ENCODE peak calls at places on chromosome 2, in ten cellular contexts. D is NCI-H345; Z is non-pigmented ciliary epithelial cell; R is tibial nerve; H is NCI-H226; X is NCI-H460; Q is mesothelial cell of epicardium; N is CD8-positive, alpha-beta T cell; V is H7; L is activated CD4-positive, alpha-beta T cell treated with anti-CD3 and anti-CD28 coated beads for 48 hours. E is an unnamed sample.

GRCh38 chr2:128774320-128775063 is 455.8 kb upstream of the HS6ST1 start:
- DNase-seq in D (no peak), Z (no peak), R (no peak), H (no peak), X (no peak), Q (no peak), N (no peak), V (no peak), L (no peak), E (no peak)

GRCh38 chr2:105403785-105404698 is 5.2 kb upstream of the FHL2 start:
- DNase-seq in D (no peak), Z (peak), R (no peak), H (peak), X (no peak), Q (no peak), N (no peak), V (peak), L (no peak), E (no peak)

GRCh38 chr2:44843086-44843485 is 98.4 kb upstream of the SIX3 start:
- DNase-seq in D (no peak), Z (no peak), R (no peak), H (no peak), X (no peak), Q (no peak), N (no peak), V (no peak), L (no peak), E (no peak)

GRCh38 chr2:44944102-44944951 is 2.8 kb downstream of the SIX3 start:
- DNase-seq in D (no peak), Z (no peak), R (no peak), H (no peak), X (no peak), Q (no peak), N (no peak), V (peak), L (no peak), E (no peak)

GRCh38 chr2:190432567-190433231 is 24.5 kb downstream of the MFSD6 start:
- DNase-seq in D (no peak), Z (no peak), R (no peak), H (no peak), X (no peak), Q (no peak), N (no peak), V (no peak), L (no peak), E (no peak)

GRCh38 chr2:236545814-236546480 is 23.7 kb upstream of the ACKR3 start:
- DNase-seq in D (no peak), Z (no peak), R (no peak), H (no peak), X (no peak), Q (no peak), N (peak), V (no peak), L (no peak), E (peak)

GRCh38 chr2:109636290-109636675 is 22.1 kb downstream of the SOWAHC start:
- DNase-seq in D (no peak), Z (no peak), R (no peak), H (no peak), X (no peak), Q (no peak), N (no peak), V (no peak), L (no peak), E (no peak)

GRCh38 chr2:230660294-230661060 is 52.2 kb upstream of the CAB39 start:
- DNase-seq in D (no peak), Z (no peak), R (peak), H (no peak), X (no peak), Q (no peak), N (peak), V (no peak), L (peak), E (peak)

GRCh38 chr2:72132981-72133720 is 14.5 kb downstream of the CYP26B1 start:
- DNase-seq in D (no peak), Z (no peak), R (no peak), H (no peak), X (no peak), Q (no peak), N (no peak), V (peak), L (peak), E (no peak)

E was measured in immature natural killer cell.